ENCODE peak calls at places on chromosomes 4 and X, in six cellular contexts. One of them, this sample, is unnamed.

GRCh38 chr4:127782025-127782274 is 172 bp upstream of the HSPA4L start:
- DNase-seq in nucleus accumbens: no peak
- DNase-seq in lung: peak; percentile 80
- DNase-seq in activated CD8-positive, alpha-beta memory T cell treated with anti-CD3 and anti-CD28 coated beads for 1 hour: no peak
- DNase-seq in GM13976: peak; percentile 95
- DNase-seq in ACHN: peak; percentile 89
- DNase-seq in this sample: peak; percentile 84

GRCh38 chr4:19756661-19757060 is 495.0 kb upstream of the SLIT2 start:
- DNase-seq in lung: no peak
- DNase-seq in nucleus accumbens: no peak
- DNase-seq in ACHN: no peak
- DNase-seq in GM13976: no peak
- DNase-seq in activated CD8-positive, alpha-beta memory T cell treated with anti-CD3 and anti-CD28 coated beads for 1 hour: no peak
- DNase-seq in this sample: no peak

GRCh38 chr4:14783011-14783877 is 219.0 kb upstream of the CPEB2 start:
- DNase-seq in lung: no peak
- DNase-seq in ACHN: no peak
- DNase-seq in nucleus accumbens: no peak
- DNase-seq in activated CD8-positive, alpha-beta memory T cell treated with anti-CD3 and anti-CD28 coated beads for 1 hour: no peak
- DNase-seq in GM13976: peak; percentile 9
- DNase-seq in this sample: no peak

GRCh38 chrX:96435636-96436035 is 249.0 kb upstream of the DIAPH2 start:
- DNase-seq in GM13976: no peak
- DNase-seq in lung: no peak
- DNase-seq in activated CD8-positive, alpha-beta memory T cell treated with anti-CD3 and anti-CD28 coated beads for 1 hour: no peak
- DNase-seq in nucleus accumbens: no peak
- DNase-seq in ACHN: no peak
- DNase-seq in this sample: no peak

GRCh38 chr4:165631208-165631894 is 241.7 kb upstream of the TLL1 start:
- DNase-seq in GM13976: no peak
- DNase-seq in activated CD8-positive, alpha-beta memory T cell treated with anti-CD3 and anti-CD28 coated beads for 1 hour: no peak
- DNase-seq in lung: no peak
- DNase-seq in ACHN: no peak
- DNase-seq in nucleus accumbens: no peak
- DNase-seq in this sample: no peak

GRCh38 chr4:78720994-78721677 is 55.0 kb upstream of the BMP2K start:
- DNase-seq in lung: peak; percentile 32
- DNase-seq in activated CD8-positive, alpha-beta memory T cell treated with anti-CD3 and anti-CD28 coated beads for 1 hour: no peak
- DNase-seq in GM13976: peak; percentile 24
- DNase-seq in nucleus accumbens: no peak
- DNase-seq in ACHN: no peak
- DNase-seq in this sample: no peak

GRCh38 chrX:50988649-50989048 is 78.1 kb downstream of the BMP15 start:
- DNase-seq in ACHN: peak; percentile 41
- DNase-seq in activated CD8-positive, alpha-beta memory T cell treated with anti-CD3 and anti-CD28 coated beads for 1 hour: no peak
- DNase-seq in GM13976: peak; percentile 16
- DNase-seq in nucleus accumbens: peak; percentile 1
- DNase-seq in lung: no peak
- DNase-seq in this sample: peak; percentile 21

GRCh38 chr4:39324446-39324845 is 41.7 kb downstream of the RFC1 start:
- DNase-seq in ACHN: no peak
- DNase-seq in nucleus accumbens: no peak
- DNase-seq in activated CD8-positive, alpha-beta memory T cell treated with anti-CD3 and anti-CD28 coated beads for 1 hour: no peak
- DNase-seq in lung: no peak
- DNase-seq in GM13976: no peak
- DNase-seq in this sample: no peak

GRCh38 chr4:72846280-72847111 is 223.0 kb downstream of the COX18 start:
- DNase-seq in lung: no peak
- DNase-seq in GM13976: no peak
- DNase-seq in ACHN: no peak
- DNase-seq in activated CD8-positive, alpha-beta memory T cell treated with anti-CD3 and anti-CD28 coated beads for 1 hour: no peak
- DNase-seq in nucleus accumbens: no peak
- DNase-seq in this sample: peak; percentile 6

GRCh38 chr4:67447873-67448272 is 97.4 kb downstream of the CENPC start:
- DNase-seq in GM13976: no peak
- DNase-seq in lung: no peak
- DNase-seq in activated CD8-positive, alpha-beta memory T cell treated with anti-CD3 and anti-CD28 coated beads for 1 hour: no peak
- DNase-seq in ACHN: no peak
- DNase-seq in nucleus accumbens: no peak
- DNase-seq in this sample: no peak

GRCh38 chrX:107775000-107775733 is 420 bp downstream of the TSC22D3 start:
- DNase-seq in activated CD8-positive, alpha-beta memory T cell treated with anti-CD3 and anti-CD28 coated beads for 1 hour: no peak
- DNase-seq in nucleus accumbens: no peak
- DNase-seq in GM13976: peak; percentile 21
- DNase-seq in lung: no peak
- DNase-seq in ACHN: no peak
- DNase-seq in this sample: no peak

GRCh38 chrX:18873189-18873791 is 110.6 kb downstream of the PHKA2 start:
- DNase-seq in activated CD8-positive, alpha-beta memory T cell treated with anti-CD3 and anti-CD28 coated beads for 1 hour: no peak
- DNase-seq in lung: no peak
- DNase-seq in GM13976: no peak
- DNase-seq in ACHN: peak; percentile 8
- DNase-seq in nucleus accumbens: peak; percentile 53
- DNase-seq in this sample: peak; percentile 76

GRCh38 chr4:70925899-70926635 is 23.9 kb downstream of the MOB1B start:
- DNase-seq in lung: no peak
- DNase-seq in GM13976: peak; percentile 50
- DNase-seq in activated CD8-positive, alpha-beta memory T cell treated with anti-CD3 and anti-CD28 coated beads for 1 hour: no peak
- DNase-seq in ACHN: no peak
- DNase-seq in nucleus accumbens: no peak
- DNase-seq in this sample: no peak

GRCh38 chrX:124679199-124679598 is 332.8 kb downstream of the SH2D1A start:
- DNase-seq in ACHN: no peak
- DNase-seq in GM13976: no peak
- DNase-seq in lung: no peak
- DNase-seq in nucleus accumbens: no peak
- DNase-seq in activated CD8-positive, alpha-beta memory T cell treated with anti-CD3 and anti-CD28 coated beads for 1 hour: no peak
- DNase-seq in this sample: no peak

GRCh38 chr4:11189756-11190155 is 238.9 kb downstream of the HS3ST1 start:
- DNase-seq in ACHN: no peak
- DNase-seq in activated CD8-positive, alpha-beta memory T cell treated with anti-CD3 and anti-CD28 coated beads for 1 hour: no peak
- DNase-seq in nucleus accumbens: no peak
- DNase-seq in GM13976: no peak
- DNase-seq in lung: no peak
- DNase-seq in this sample: no peak

GRCh38 chrX:93322110-93322509 is 351.3 kb downstream of the NAP1L3 start:
- DNase-seq in ACHN: no peak
- DNase-seq in GM13976: no peak
- DNase-seq in activated CD8-positive, alpha-beta memory T cell treated with anti-CD3 and anti-CD28 coated beads for 1 hour: no peak
- DNase-seq in lung: no peak
- DNase-seq in nucleus accumbens: no peak
- DNase-seq in this sample: no peak

This sample was measured in Daoy.